ENCODE peak calls at places on chromosomes 12 and 14, in six cellular contexts. Q, L, Y, F, E and B are unnamed samples.

GRCh38 chr14:24065408-24065807 is 6.0 kb upstream of the CPNE6 start:
- DNase-seq in Y (no peak), F (no peak), L (no peak), Q (no peak), E (no peak), B (no peak)

GRCh38 chr14:80315681-80316080 is 104.4 kb upstream of the DIO2 start:
- DNase-seq in L (peak), E (no peak), Y (no peak), Q (no peak), F (no peak), B (peak)

GRCh38 chr12:46404733-46405132 is 32.2 kb upstream of the SLC38A2 start:
- DNase-seq in Q (no peak), F (no peak), L (no peak), E (no peak), Y (no peak), B (no peak)

GRCh38 chr12:52318241-52318990 is 2.8 kb downstream of the KRT83 start:
- DNase-seq in F (no peak), Q (no peak), Y (no peak), L (no peak), E (no peak), B (no peak)

GRCh38 chr12:6423267-6424007 is 21.3 kb upstream of the CD27 start:
- DNase-seq in F (peak), E (peak), Q (peak), Y (peak), L (peak), B (peak)

GRCh38 chr12:100539209-100539608 is 34.3 kb upstream of the GAS2L3 start:
- DNase-seq in Y (peak), L (peak), F (peak), Q (no peak), E (peak), B (no peak)

GRCh38 chr12:108564724-108565123 is 2.3 kb downstream of the ISCU start:
- DNase-seq in E (no peak), Q (no peak), F (no peak), L (peak), Y (no peak), B (no peak)

GRCh38 chr14:102663031-102663430 is 70.6 kb downstream of the RCOR1 start:
- DNase-seq in L (peak), F (no peak), E (no peak), Y (no peak), Q (no peak), B (no peak)

GRCh38 chr12:14630793-14631192 is 63.1 kb upstream of the PLBD1 start:
- DNase-seq in Q (no peak), Y (no peak), L (no peak), F (no peak), E (no peak), B (no peak)

GRCh38 chr12:68175566-68176033 is 16.1 kb upstream of the IFNG start:
- DNase-seq in Y (peak), E (no peak), Q (no peak), L (no peak), F (no peak), B (no peak)

GRCh38 chr14:76985540-76986260 is 42.8 kb downstream of the IRF2BPL start:
- DNase-seq in E (peak), Q (no peak), Y (no peak), L (no peak), F (no peak), B (no peak)

GRCh38 chr12:86950043-86950838 is 694.0 kb upstream of the MGAT4C start:
- DNase-seq in Q (no peak), L (no peak), F (peak), E (no peak), Y (no peak), B (no peak)

GRCh38 chr12:104684884-104685283 is 228.1 kb downstream of the CHST11 start:
- DNase-seq in Y (no peak), L (peak), F (peak), Q (no peak), E (peak), B (no peak)

GRCh38 chr12:108772896-108773797 is 41.8 kb upstream of the CORO1C start:
- DNase-seq in Y (no peak), F (no peak), E (no peak), L (no peak), Q (no peak), B (no peak)

GRCh38 chr14:71621276-71621675 is 311.0 kb upstream of the RGS6 start:
- DNase-seq in F (no peak), L (no peak), Q (no peak), E (peak), Y (no peak), B (no peak)

GRCh38 chr14:24816011-24816928 is 182.3 kb upstream of the GZMB start:
- DNase-seq in Q (peak), L (peak), E (no peak), Y (no peak), F (peak), B (no peak)

GRCh38 chr12:58966939-58967338 is 46.6 kb upstream of the LRIG3 start:
- DNase-seq in L (peak), E (peak), F (peak), Y (no peak), Q (no peak), B (no peak)

GRCh38 chr12:30794591-30795409 is 40.0 kb upstream of the CAPRIN2 start:
- DNase-seq in E (peak), F (peak), L (peak), Y (no peak), Q (no peak), B (peak)

GRCh38 chr12:53719649-53720048 is 7.6 kb downstream of the CALCOCO1 start:
- DNase-seq in E (no peak), F (no peak), L (peak), Q (no peak), Y (no peak), B (no peak)

GRCh38 chr14:77838756-77839565 is 39.1 kb downstream of the ADCK1 start:
- DNase-seq in L (no peak), Y (no peak), E (peak), Q (no peak), F (no peak), B (no peak)

GRCh38 chr12:41277019-41277770 is 89.1 kb downstream of the PDZRN4 start:
- DNase-seq in L (peak), Q (no peak), F (peak), E (peak), Y (peak), B (no peak)

GRCh38 chr14:72876021-72876709 is 17.7 kb downstream of the DPF3 start:
- DNase-seq in L (no peak), F (no peak), E (no peak), Q (no peak), Y (no peak), B (no peak)

GRCh38 chr14:39015964-39016577 is 87.0 kb downstream of the SEC23A start:
- DNase-seq in E (no peak), F (no peak), Y (no peak), L (peak), Q (no peak), B (no peak)

GRCh38 chr12:28568709-28569108 is 378.5 kb downstream of the CCDC91 start:
- DNase-seq in F (no peak), Q (no peak), E (no peak), Y (no peak), L (no peak), B (peak)

GRCh38 chr12:103085541-103085940 is 128.1 kb downstream of the ASCL1 start:
- DNase-seq in E (no peak), F (no peak), L (no peak), Q (no peak), Y (no peak), B (no peak)

GRCh38 chr12:89433634-89434033 is 81.3 kb upstream of the DUSP6 start:
- DNase-seq in L (peak), F (no peak), E (peak), Y (no peak), Q (no peak), B (no peak)

GRCh38 chr12:46898152-46898931 is 72.5 kb upstream of the SLC38A4 start:
- DNase-seq in Q (no peak), E (no peak), Y (no peak), L (no peak), F (no peak), B (no peak)

GRCh38 chr14:33842299-33842698 is 108.6 kb downstream of the EGLN3 start:
- DNase-seq in E (no peak), L (no peak), F (no peak), Y (no peak), Q (no peak), B (no peak)

GRCh38 chr12:106321139-106321850 is 18.8 kb downstream of the TCP11L2 start:
- DNase-seq in E (no peak), L (no peak), F (no peak), Q (no peak), Y (no peak), B (no peak)

GRCh38 chr14:87966816-87967215 is 26.2 kb downstream of the GALC start:
- DNase-seq in E (peak), Y (no peak), F (no peak), L (no peak), Q (no peak), B (no peak)

GRCh38 chr12:54201001-54201794 is 12.4 kb upstream of the SMUG1 start:
- DNase-seq in E (peak), Q (peak), F (peak), L (peak), Y (peak), B (no peak)

GRCh38 chr14:61973981-61974380 is 211.8 kb downstream of the SNAPC1 start:
- DNase-seq in L (no peak), Q (no peak), Y (no peak), F (peak), E (peak), B (no peak)

GRCh38 chr12:104137175-104137901 is 672 bp downstream of the NFYB start:
- DNase-seq in Q (peak), F (peak), E (peak), L (peak), Y (peak), B (no peak)

GRCh38 chr14:75299064-75299463 is 20.4 kb downstream of the FOS start:
- DNase-seq in Y (no peak), L (peak), F (peak), E (no peak), Q (no peak), B (no peak)

GRCh38 chr12:131371580-131372475 is 339.1 kb upstream of the SFSWAP start:
- DNase-seq in L (no peak), Y (no peak), F (no peak), Q (no peak), E (no peak), B (no peak)

GRCh38 chr12:38144601-38145436 is 171.8 kb upstream of the ALG10B start:
- DNase-seq in L (no peak), F (no peak), Y (no peak), E (no peak), Q (no peak), B (no peak)

GRCh38 chr12:89469361-89469760 is 55.2 kb downstream of the GALNT4 start:
- DNase-seq in F (peak), Q (no peak), E (peak), L (peak), Y (no peak), B (no peak)

GRCh38 chr14:73771848-73772705 is 57.9 kb upstream of the PNMA1 start:
- DNase-seq in E (peak), Y (no peak), Q (peak), F (peak), L (peak), B (no peak)

GRCh38 chr12:123531091-123531490 is 2.4 kb downstream of the RILPL1 start:
- DNase-seq in F (no peak), Y (no peak), Q (no peak), E (no peak), L (no peak), B (no peak)

GRCh38 chr12:123530683-123531082 is 2.8 kb downstream of the RILPL1 start:
- DNase-seq in Y (no peak), F (no peak), E (no peak), Q (no peak), L (no peak), B (no peak)

GRCh38 chr12:123532021-123532420 is 1.5 kb downstream of the RILPL1 start:
- DNase-seq in F (no peak), Q (no peak), L (peak), Y (peak), E (peak), B (no peak)

GRCh38 chr12:123532808-123533649 is 490 bp downstream of the RILPL1 start:
- DNase-seq in L (peak), Y (peak), E (peak), Q (peak), F (peak), B (no peak)

DNA sequence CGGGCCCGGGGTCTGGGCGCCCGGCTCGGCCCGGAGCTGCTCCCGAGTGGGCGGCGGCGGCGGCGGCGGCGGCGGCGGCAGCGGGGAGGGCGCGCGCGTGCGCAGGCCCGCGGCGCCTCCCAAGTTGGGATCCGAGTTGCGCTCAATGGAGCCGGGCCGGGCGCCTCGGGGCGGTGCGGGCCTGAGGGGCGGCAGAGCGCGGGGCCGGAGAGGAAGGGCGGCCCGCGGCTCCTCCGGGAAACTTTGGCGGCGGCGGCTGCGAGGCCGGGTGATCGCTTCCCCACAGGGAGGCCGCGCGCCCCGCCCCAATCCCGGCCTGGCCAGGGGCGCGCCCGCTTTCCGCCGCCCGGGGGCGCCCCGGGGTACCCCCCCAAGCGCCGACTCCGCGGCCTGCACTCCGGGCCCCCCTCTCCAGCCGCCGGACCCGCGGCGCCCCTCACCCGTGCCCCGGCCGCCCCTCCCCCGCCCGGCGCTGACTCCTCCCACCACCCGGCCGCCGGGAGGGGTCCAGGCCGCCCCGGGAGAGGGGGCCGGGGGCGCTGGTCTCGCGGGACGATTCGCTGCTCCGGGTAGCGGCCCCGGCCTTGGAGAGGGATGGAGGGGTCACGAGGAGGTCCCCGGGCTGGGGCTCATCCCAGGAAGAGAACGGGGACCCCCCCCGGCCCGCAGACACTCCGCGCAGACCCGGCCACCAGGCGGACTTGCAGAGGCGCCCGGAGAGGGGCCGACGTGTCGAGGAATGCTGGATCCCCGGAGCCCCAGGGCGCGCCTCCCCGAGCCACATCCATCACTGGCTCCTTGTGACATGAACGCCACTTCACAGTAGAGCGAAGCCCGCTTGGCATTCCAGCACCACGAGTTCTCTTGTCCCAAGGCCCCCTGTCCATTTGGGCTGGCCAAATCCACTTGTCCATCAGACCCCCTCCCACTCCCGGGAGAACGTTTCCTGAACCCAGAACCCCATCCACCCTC is at the start of gene RILPL1:
- DNase-seq in Q (peak), F (peak), L (peak), Y (peak), E (peak), B (no peak)
- TF ChIP-seq CTCF in Q (no peak), F (peak), L (peak), Y (peak), E (peak), B (peak)

GRCh38 chr12:13534645-13535398 is 338.3 kb downstream of the EMP1 start:
- DNase-seq in Q (peak), F (peak), L (peak), E (peak), Y (peak), B (no peak)
- TF ChIP-seq CTCF in Q (peak), F (peak), L (peak), E (peak), Y (peak), B (peak)

GRCh38 chr14:104370256-104370870 is 209.2 kb upstream of the C14orf180 start:
- DNase-seq in F (no peak), Q (peak), Y (peak), E (no peak), L (no peak), B (no peak)
- TF ChIP-seq CTCF in F (no peak), Q (peak), Y (peak), E (no peak), L (no peak), B (peak)

GRCh38 chr12:25135531-25136154 is 59.3 kb downstream of the DNAI7 start:
- DNase-seq in Y (peak), E (peak), L (no peak), F (no peak), Q (no peak), B (no peak)
- TF ChIP-seq CTCF in Y (peak), E (no peak), L (no peak), F (no peak), Q (no peak), B (no peak)

DNA sequence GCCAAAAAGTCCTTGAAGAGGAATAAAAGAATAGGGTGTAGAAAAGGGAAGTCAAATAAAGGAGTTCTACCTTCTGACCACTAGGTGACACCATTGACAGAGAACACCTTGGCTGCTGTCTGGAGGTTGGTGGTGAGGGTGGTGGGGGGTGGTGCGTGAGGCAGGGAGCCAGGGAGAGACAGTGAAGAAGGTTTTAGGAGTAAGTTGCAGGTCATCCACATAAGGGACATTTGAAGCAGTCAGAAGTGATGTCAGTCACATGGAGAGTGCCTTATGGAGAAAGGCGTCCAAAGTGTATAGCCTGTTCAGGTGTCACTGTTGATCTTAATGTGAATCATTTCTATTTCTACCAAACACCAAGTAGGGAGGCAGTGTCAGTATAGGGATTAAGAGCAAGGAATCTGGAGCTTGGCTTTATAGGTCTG is 279.3 kb upstream of the DDHD1 start:
- DNase-seq in L (peak), Y (peak), E (peak), Q (no peak), F (peak), B (no peak)
- TF ChIP-seq CTCF in L (peak), Y (peak), E (peak), Q (peak), F (peak), B (peak)

GRCh38 chr14:59190372-59190771 is 1.9 kb downstream of the DAAM1 start:
- DNase-seq in Q (no peak), L (no peak), F (no peak), Y (no peak), E (no peak), B (no peak)

GRCh38 chr14:59189822-59190368 is 1.4 kb downstream of the DAAM1 start:
- DNase-seq in L (peak), Q (peak), E (peak), Y (peak), F (peak), B (peak)

GRCh38 chr14:59187802-59188460 is 536 bp upstream of the DAAM1 start:
- DNase-seq in Q (no peak), L (no peak), Y (peak), E (no peak), F (no peak), B (no peak)

GRCh38 chr14:59189281-59189821 is 884 bp downstream of the DAAM1 start:
- DNase-seq in F (no peak), Y (no peak), E (no peak), L (peak), Q (no peak), B (no peak)

DNA sequence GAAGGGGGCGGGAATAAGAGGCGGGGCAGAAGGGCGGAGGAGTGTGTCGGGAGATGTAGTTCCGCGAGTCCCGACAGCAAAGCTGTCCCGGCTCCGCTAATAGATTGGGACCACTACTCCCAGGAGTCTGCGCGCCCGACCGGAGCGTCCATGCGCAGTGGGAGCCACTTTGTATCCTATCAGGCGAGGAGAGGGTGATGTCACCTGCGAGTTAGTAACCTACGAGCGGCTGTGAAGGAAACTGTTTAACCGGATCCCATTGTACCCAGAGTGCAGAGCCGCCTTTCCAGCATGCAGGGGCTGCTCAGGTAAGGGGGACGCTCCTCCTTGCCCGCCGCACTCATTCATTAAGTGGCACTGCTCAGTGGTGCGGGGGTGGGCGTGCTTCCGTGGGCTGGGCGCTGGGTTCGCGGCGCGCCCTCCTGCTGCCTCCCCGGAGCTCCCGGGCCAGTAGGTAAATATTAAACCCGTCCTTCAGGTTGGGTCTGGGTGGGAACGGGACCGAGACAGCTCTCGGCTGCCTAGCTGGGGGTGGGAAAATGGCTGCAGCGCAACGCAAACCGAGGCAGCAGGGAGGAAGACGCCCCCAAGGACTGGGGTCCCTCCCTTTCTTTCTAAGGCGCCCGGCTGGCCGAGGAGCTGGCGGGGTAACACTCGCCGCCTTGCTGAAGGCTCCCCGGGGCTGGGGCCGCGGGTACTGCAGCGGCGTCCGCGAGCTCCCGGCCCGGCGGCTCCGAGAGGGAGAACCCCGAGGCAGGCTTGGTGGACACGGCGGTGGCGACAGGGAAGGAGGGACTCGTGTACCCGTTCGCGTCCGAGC is at the start of gene DAAM1:
- DNase-seq in Y (peak), Q (peak), L (peak), F (peak), E (peak), B (peak)
- TF ChIP-seq CTCF in Y (no peak), Q (no peak), L (no peak), F (no peak), E (no peak), B (no peak)

DNA sequence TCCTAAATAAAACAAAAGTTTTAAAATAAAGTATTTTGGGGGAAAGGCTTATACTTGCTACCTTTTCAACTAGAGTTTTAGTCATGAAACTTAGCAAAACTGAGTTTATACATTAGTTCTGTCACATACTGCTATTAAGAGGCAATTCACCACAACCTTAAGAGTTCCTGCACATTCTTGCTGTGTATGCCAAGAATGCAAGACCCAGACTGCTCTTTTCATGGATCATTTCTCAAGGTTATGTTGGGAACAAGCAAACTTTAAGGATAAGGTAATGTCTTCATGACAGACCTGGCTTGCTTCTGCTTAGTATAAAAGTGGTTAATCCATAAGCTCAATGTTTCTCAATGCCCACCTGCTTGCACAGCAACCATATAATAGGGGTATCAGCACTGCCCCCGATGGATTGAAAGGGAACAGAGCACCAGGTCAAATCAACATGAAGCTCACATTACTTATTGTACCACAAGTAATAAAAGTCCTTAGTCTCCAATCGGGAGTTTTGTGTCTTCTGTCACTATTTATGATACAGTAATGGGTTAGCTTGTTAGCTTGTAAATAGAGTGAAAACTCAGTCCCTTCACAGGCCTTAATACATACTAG is 67.6 kb downstream of the KIF21A start:
- DNase-seq in L (no peak), E (peak), Q (no peak), Y (no peak), F (no peak), B (no peak)
- TF ChIP-seq CTCF in L (peak), E (peak), Q (no peak), Y (no peak), F (peak), B (no peak)